ENCODE peak calls at places on chromosomes 6 and 20, in eight cellular contexts. One of them, this sample, is unnamed.

GRCh38 chr6:137970368-137970767 is 103.3 kb downstream of the TNFAIP3 start:
- DNase-seq in IMR-90: no peak
- DNase-seq in body of pancreas: no peak
- DNase-seq in esophagus squamous epithelium: no peak
- DNase-seq in tibial nerve: no peak
- DNase-seq in heart left ventricle: no peak
- DNase-seq in sigmoid colon: no peak
- DNase-seq in A549: no peak
- DNase-seq in this sample: no peak

GRCh38 chr20:41314386-41314785 is 3.1 kb downstream of the ZHX3 start:
- DNase-seq in esophagus squamous epithelium: no peak
- DNase-seq in A549: no peak
- DNase-seq in heart left ventricle: no peak
- DNase-seq in tibial nerve: no peak
- DNase-seq in IMR-90: no peak
- DNase-seq in sigmoid colon: no peak
- DNase-seq in body of pancreas: no peak
- DNase-seq in this sample: no peak

GRCh38 chr6:134331255-134331654 is 13.3 kb upstream of the SGK1 start:
- DNase-seq in IMR-90: no peak
- DNase-seq in body of pancreas: no peak
- DNase-seq in heart left ventricle: no peak
- DNase-seq in A549: no peak
- DNase-seq in sigmoid colon: no peak
- DNase-seq in tibial nerve: no peak
- DNase-seq in esophagus squamous epithelium: no peak
- DNase-seq in this sample: no peak

GRCh38 chr20:59735917-59736316 is 131.6 kb downstream of the PHACTR3 start:
- DNase-seq in tibial nerve: no peak
- DNase-seq in IMR-90: no peak
- DNase-seq in sigmoid colon: no peak
- DNase-seq in A549: no peak
- DNase-seq in esophagus squamous epithelium: no peak
- DNase-seq in body of pancreas: no peak
- DNase-seq in heart left ventricle: no peak
- DNase-seq in this sample: no peak

GRCh38 chr6:42901538-42901957 is 14.3 kb upstream of the PTCRA start:
- DNase-seq in IMR-90: peak
- DNase-seq in body of pancreas: peak
- DNase-seq in esophagus squamous epithelium: peak
- DNase-seq in sigmoid colon: peak
- DNase-seq in A549: peak
- DNase-seq in tibial nerve: peak
- DNase-seq in heart left ventricle: peak
- DNase-seq in this sample: peak

GRCh38 chr6:111764238-111765182 is 108.7 kb downstream of the FYN start:
- DNase-seq in tibial nerve: no peak
- DNase-seq in body of pancreas: no peak
- DNase-seq in IMR-90: no peak
- DNase-seq in sigmoid colon: no peak
- DNase-seq in A549: no peak
- DNase-seq in heart left ventricle: no peak
- DNase-seq in esophagus squamous epithelium: no peak
- DNase-seq in this sample: no peak

GRCh38 chr6:52390361-52390727 is 28.4 kb downstream of the PAQR8 start:
- DNase-seq in IMR-90: peak
- DNase-seq in esophagus squamous epithelium: no peak
- DNase-seq in sigmoid colon: no peak
- DNase-seq in body of pancreas: no peak
- DNase-seq in A549: no peak
- DNase-seq in tibial nerve: no peak
- DNase-seq in heart left ventricle: no peak
- DNase-seq in this sample: no peak

GRCh38 chr6:19608546-19608945 is 228.6 kb upstream of the ID4 start:
- DNase-seq in sigmoid colon: no peak
- DNase-seq in IMR-90: no peak
- DNase-seq in body of pancreas: no peak
- DNase-seq in tibial nerve: no peak
- DNase-seq in heart left ventricle: no peak
- DNase-seq in A549: no peak
- DNase-seq in esophagus squamous epithelium: no peak
- DNase-seq in this sample: no peak

GRCh38 chr6:135181333-135182119 is 418 bp downstream of the MYB start:
- DNase-seq in sigmoid colon: no peak
- DNase-seq in A549: peak
- DNase-seq in tibial nerve: no peak
- DNase-seq in heart left ventricle: no peak
- DNase-seq in IMR-90: no peak
- DNase-seq in body of pancreas: no peak
- DNase-seq in esophagus squamous epithelium: no peak
- DNase-seq in this sample: no peak

GRCh38 chr20:59825944-59826759 is 107.3 kb downstream of the SYCP2 start:
- DNase-seq in sigmoid colon: no peak
- DNase-seq in A549: no peak
- DNase-seq in heart left ventricle: no peak
- DNase-seq in tibial nerve: no peak
- DNase-seq in IMR-90: no peak
- DNase-seq in body of pancreas: peak
- DNase-seq in esophagus squamous epithelium: no peak
- DNase-seq in this sample: no peak

GRCh38 chr6:95294047-95294446 is 283.3 kb upstream of the MANEA start:
- DNase-seq in sigmoid colon: no peak
- DNase-seq in IMR-90: no peak
- DNase-seq in body of pancreas: no peak
- DNase-seq in heart left ventricle: no peak
- DNase-seq in A549: no peak
- DNase-seq in tibial nerve: no peak
- DNase-seq in esophagus squamous epithelium: no peak
- DNase-seq in this sample: no peak

GRCh38 chr6:90214461-90214860 is 82.2 kb downstream of the BACH2 start:
- DNase-seq in sigmoid colon: no peak
- DNase-seq in heart left ventricle: no peak
- DNase-seq in esophagus squamous epithelium: no peak
- DNase-seq in body of pancreas: no peak
- DNase-seq in A549: no peak
- DNase-seq in IMR-90: no peak
- DNase-seq in tibial nerve: no peak
- DNase-seq in this sample: no peak

GRCh38 chr20:46348972-46349741 is 40.9 kb upstream of the CDH22 start:
- DNase-seq in tibial nerve: peak
- DNase-seq in esophagus squamous epithelium: no peak
- DNase-seq in IMR-90: peak
- DNase-seq in heart left ventricle: peak
- DNase-seq in A549: peak
- DNase-seq in sigmoid colon: no peak
- DNase-seq in body of pancreas: peak
- DNase-seq in this sample: peak

GRCh38 chr6:161242779-161243693 is 30.8 kb downstream of the AGPAT4 start:
- DNase-seq in tibial nerve: no peak
- DNase-seq in A549: no peak
- DNase-seq in heart left ventricle: no peak
- DNase-seq in esophagus squamous epithelium: no peak
- DNase-seq in body of pancreas: no peak
- DNase-seq in sigmoid colon: peak
- DNase-seq in IMR-90: peak
- DNase-seq in this sample: no peak

GRCh38 chr6:1390805-1391511 is 1.6 kb downstream of the FOXF2 start:
- DNase-seq in heart left ventricle: no peak
- DNase-seq in A549: no peak
- DNase-seq in sigmoid colon: no peak
- DNase-seq in esophagus squamous epithelium: no peak
- DNase-seq in body of pancreas: no peak
- DNase-seq in IMR-90: peak
- DNase-seq in tibial nerve: no peak
- DNase-seq in this sample: no peak

GRCh38 chr20:47334022-47334551 is 22.4 kb downstream of the ZMYND8 start:
- DNase-seq in A549: peak
- DNase-seq in heart left ventricle: no peak
- DNase-seq in body of pancreas: no peak
- DNase-seq in IMR-90: peak
- DNase-seq in sigmoid colon: no peak
- DNase-seq in esophagus squamous epithelium: no peak
- DNase-seq in tibial nerve: no peak
- DNase-seq in this sample: peak

GRCh38 chr6:64831680-64832079 is 875.3 kb downstream of the EYS start:
- DNase-seq in body of pancreas: no peak
- DNase-seq in A549: no peak
- DNase-seq in sigmoid colon: no peak
- DNase-seq in esophagus squamous epithelium: no peak
- DNase-seq in tibial nerve: no peak
- DNase-seq in IMR-90: no peak
- DNase-seq in heart left ventricle: no peak
- DNase-seq in this sample: no peak

GRCh38 chr6:161443868-161444267 is 170.0 kb upstream of the AGPAT4 start:
- DNase-seq in IMR-90: no peak
- DNase-seq in sigmoid colon: no peak
- DNase-seq in heart left ventricle: peak
- DNase-seq in esophagus squamous epithelium: no peak
- DNase-seq in tibial nerve: no peak
- DNase-seq in body of pancreas: no peak
- DNase-seq in A549: no peak
- DNase-seq in this sample: no peak

DNA sequence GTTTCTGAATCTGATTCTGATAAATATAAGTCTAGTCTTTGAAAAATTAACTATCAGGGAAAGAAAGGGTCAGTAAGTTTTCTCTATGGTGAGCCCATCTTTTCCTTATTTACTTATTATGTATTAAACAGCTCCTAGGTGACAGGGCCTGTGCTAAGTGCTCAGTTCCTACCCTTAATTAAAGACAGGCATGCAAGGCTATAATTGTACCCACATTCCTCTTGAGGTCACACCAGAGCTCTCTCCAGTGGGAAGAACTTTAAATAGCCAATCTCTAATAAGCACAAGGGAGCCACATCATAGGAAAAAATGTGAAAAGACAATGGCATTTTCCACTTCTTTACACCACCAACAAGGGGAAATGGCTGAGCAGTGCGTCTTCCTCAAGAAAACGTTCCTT is 421.8 kb upstream of the SLC35B3 start:
- DNase-seq in IMR-90: no peak
- DNase-seq in body of pancreas: no peak
- DNase-seq in heart left ventricle: peak
- DNase-seq in A549: no peak
- DNase-seq in esophagus squamous epithelium: no peak
- DNase-seq in sigmoid colon: no peak
- DNase-seq in tibial nerve: no peak
- DNase-seq in this sample: no peak
- H3K27ac ChIP-seq in IMR-90: no peak
- H3K27ac ChIP-seq in body of pancreas: no peak
- H3K27ac ChIP-seq in heart left ventricle: no peak
- H3K27ac ChIP-seq in A549: no peak
- H3K27ac ChIP-seq in esophagus squamous epithelium: no peak
- H3K27ac ChIP-seq in sigmoid colon: no peak
- H3K27ac ChIP-seq in tibial nerve: no peak
- H3K27ac ChIP-seq in this sample: no peak

DNA sequence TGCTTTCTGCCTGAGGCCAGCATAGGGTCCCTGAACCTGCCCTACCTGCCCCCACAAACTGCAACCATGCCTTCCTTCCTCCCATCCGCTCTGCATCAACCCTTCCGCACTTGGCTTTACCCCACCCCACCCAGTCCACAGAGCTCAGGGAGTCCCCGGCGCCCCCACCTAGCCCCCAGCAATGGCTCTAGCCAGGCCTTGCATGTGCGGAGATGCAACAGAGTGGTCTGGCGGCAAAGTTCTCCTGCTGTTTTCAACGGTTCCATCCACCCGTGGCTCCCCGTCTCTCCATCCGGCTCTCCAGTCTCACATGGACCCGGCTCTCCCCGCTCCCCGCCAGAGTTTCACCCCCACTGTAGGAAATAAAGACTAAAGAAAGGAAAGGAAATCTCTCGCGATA is 795 bp downstream of the LRFN2 start:
- DNase-seq in IMR-90: no peak
- DNase-seq in tibial nerve: no peak
- DNase-seq in body of pancreas: peak
- DNase-seq in esophagus squamous epithelium: no peak
- DNase-seq in sigmoid colon: no peak
- DNase-seq in A549: no peak
- DNase-seq in heart left ventricle: no peak
- DNase-seq in this sample: peak
- H3K4me3 ChIP-seq in IMR-90: no peak
- H3K4me3 ChIP-seq in tibial nerve: no peak
- H3K4me3 ChIP-seq in body of pancreas: no peak
- H3K4me3 ChIP-seq in esophagus squamous epithelium: peak
- H3K4me3 ChIP-seq in sigmoid colon: no peak
- H3K4me3 ChIP-seq in A549: peak
- H3K4me3 ChIP-seq in heart left ventricle: no peak
- H3K4me3 ChIP-seq in this sample: no peak

DNA sequence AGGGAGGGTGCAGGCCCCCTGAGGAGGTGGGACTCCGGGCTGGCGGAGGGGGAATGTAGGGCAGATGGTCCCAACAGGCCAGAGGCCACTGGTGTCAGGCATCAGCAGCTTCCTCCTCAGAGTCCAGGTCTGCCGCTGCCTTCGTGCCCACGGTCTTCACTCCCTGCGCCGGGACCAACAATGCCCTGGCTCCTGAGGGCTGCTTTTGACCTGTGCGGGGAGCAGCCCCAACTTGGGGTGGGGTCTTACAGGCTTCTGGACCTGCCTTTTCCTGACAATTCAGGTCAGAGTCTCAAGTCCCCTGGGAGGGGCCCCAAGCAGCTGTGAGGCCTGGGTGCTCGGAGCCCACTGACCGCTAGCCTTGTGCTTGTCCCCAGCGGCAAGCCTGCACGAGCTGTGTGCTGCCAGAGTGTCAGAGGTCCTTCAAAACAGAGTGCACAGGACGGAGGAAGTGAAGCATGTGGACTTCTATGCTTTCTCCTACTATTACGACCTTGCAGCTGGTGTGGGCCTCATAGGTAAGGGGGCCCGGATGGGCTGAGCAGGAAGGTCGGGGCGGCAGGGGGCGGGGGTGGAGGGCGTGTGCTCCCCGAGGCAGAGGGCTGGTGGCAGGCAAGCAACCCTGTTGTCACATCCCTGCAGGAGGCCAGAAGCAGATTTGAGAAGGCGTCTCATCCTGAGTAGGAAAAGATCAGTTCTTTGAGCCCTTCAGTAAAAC is 25.3 kb upstream of the PYGB start:
- DNase-seq in A549: no peak
- DNase-seq in sigmoid colon: no peak
- DNase-seq in esophagus squamous epithelium: no peak
- DNase-seq in body of pancreas: no peak
- DNase-seq in heart left ventricle: no peak
- DNase-seq in tibial nerve: no peak
- DNase-seq in IMR-90: no peak
- DNase-seq in this sample: no peak
- TF ChIP-seq POLR2A in A549: no peak
- TF ChIP-seq POLR2A in sigmoid colon: no peak
- TF ChIP-seq POLR2A in esophagus squamous epithelium: no peak
- TF ChIP-seq POLR2A in body of pancreas: no peak
- TF ChIP-seq POLR2A in heart left ventricle: no peak
- TF ChIP-seq POLR2A in tibial nerve: no peak
- TF ChIP-seq POLR2A in IMR-90: no peak
- TF ChIP-seq POLR2A in this sample: no peak

DNA sequence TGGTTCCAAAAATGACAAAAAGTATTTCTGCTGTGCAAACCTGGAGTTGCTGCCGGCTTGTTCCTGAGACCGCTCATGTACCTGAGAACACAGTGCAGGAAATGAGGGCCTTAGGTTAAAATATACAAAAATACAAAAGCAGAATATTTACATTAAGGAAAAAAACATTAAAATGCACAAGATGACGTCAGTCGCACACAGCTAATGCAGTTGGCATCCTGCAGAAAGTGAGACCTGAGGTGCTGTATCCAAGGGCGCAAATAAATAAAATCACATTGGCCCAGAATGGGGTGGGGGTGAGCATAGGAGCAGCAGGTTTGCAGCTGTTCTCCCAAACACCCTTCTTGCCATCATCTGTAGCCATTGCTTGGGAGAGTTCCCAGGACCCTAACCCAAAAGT is 310.6 kb upstream of the BTBD3 start:
- DNase-seq in esophagus squamous epithelium: no peak
- DNase-seq in A549: no peak
- DNase-seq in tibial nerve: no peak
- DNase-seq in heart left ventricle: no peak
- DNase-seq in sigmoid colon: no peak
- DNase-seq in body of pancreas: no peak
- DNase-seq in IMR-90: no peak
- DNase-seq in this sample: no peak
- H3K27ac ChIP-seq in esophagus squamous epithelium: no peak
- H3K27ac ChIP-seq in A549: no peak
- H3K27ac ChIP-seq in tibial nerve: no peak
- H3K27ac ChIP-seq in heart left ventricle: no peak
- H3K27ac ChIP-seq in sigmoid colon: no peak
- H3K27ac ChIP-seq in body of pancreas: no peak
- H3K27ac ChIP-seq in IMR-90: no peak
- H3K27ac ChIP-seq in this sample: no peak